ENCODE peak calls at places on chromosomes 13 and 19, in ten cellular contexts. One of them, this sample, is unnamed.
A peak's percentile ranks its signal among the peaks of the same experiment; 100 is the strongest.

GRCh38 chr19:35722897-35723296 is 5.1 kb downstream of the KMT2B start:
- DNase-seq in HCT116: no peak
- DNase-seq in cardiac muscle cell: no peak
- DNase-seq in endodermal cell: no peak
- DNase-seq in CD8-positive, alpha-beta T cell: no peak
- DNase-seq in heart right ventricle: no peak
- DNase-seq in cerebellum: no peak
- DNase-seq in glutamatergic neuron: no peak
- DNase-seq in activated naive CD8-positive, alpha-beta T cell treated with anti-CD3 and anti-CD28 coated beads for 36 hours: no peak
- DNase-seq in endothelial cell: no peak
- DNase-seq in this sample: no peak

GRCh38 chr19:42143341-42144234 is 11.3 kb upstream of the POU2F2 start:
- DNase-seq in glutamatergic neuron: no peak
- DNase-seq in heart right ventricle: no peak
- DNase-seq in CD8-positive, alpha-beta T cell: no peak
- DNase-seq in activated naive CD8-positive, alpha-beta T cell treated with anti-CD3 and anti-CD28 coated beads for 36 hours: no peak
- DNase-seq in cerebellum: no peak
- DNase-seq in endothelial cell: peak; percentile 80
- DNase-seq in cardiac muscle cell: peak; percentile 85
- DNase-seq in HCT116: no peak
- DNase-seq in endodermal cell: peak; percentile 92
- DNase-seq in this sample: no peak

GRCh38 chr13:49643003-49643651 is 14.8 kb downstream of the ARL11 start:
- DNase-seq in endothelial cell: no peak
- DNase-seq in cardiac muscle cell: no peak
- DNase-seq in heart right ventricle: no peak
- DNase-seq in glutamatergic neuron: no peak
- DNase-seq in HCT116: no peak
- DNase-seq in endodermal cell: no peak
- DNase-seq in CD8-positive, alpha-beta T cell: no peak
- DNase-seq in cerebellum: no peak
- DNase-seq in activated naive CD8-positive, alpha-beta T cell treated with anti-CD3 and anti-CD28 coated beads for 36 hours: no peak
- DNase-seq in this sample: no peak

GRCh38 chr19:1538978-1539377 is 15.1 kb downstream of the PLK5 start:
- DNase-seq in endothelial cell: no peak
- DNase-seq in glutamatergic neuron: no peak
- DNase-seq in cerebellum: no peak
- DNase-seq in cardiac muscle cell: no peak
- DNase-seq in HCT116: no peak
- DNase-seq in CD8-positive, alpha-beta T cell: no peak
- DNase-seq in heart right ventricle: no peak
- DNase-seq in activated naive CD8-positive, alpha-beta T cell treated with anti-CD3 and anti-CD28 coated beads for 36 hours: no peak
- DNase-seq in endodermal cell: no peak
- DNase-seq in this sample: no peak

GRCh38 chr19:52214241-52214640 is 24.4 kb downstream of the PPP2R1A start:
- DNase-seq in heart right ventricle: no peak
- DNase-seq in CD8-positive, alpha-beta T cell: no peak
- DNase-seq in glutamatergic neuron: no peak
- DNase-seq in activated naive CD8-positive, alpha-beta T cell treated with anti-CD3 and anti-CD28 coated beads for 36 hours: no peak
- DNase-seq in cardiac muscle cell: no peak
- DNase-seq in endodermal cell: no peak
- DNase-seq in cerebellum: no peak
- DNase-seq in endothelial cell: no peak
- DNase-seq in HCT116: no peak
- DNase-seq in this sample: no peak

GRCh38 chr19:41860419-41861097 is 503 bp downstream of the RPS19 start:
- DNase-seq in glutamatergic neuron: no peak
- DNase-seq in heart right ventricle: no peak
- DNase-seq in HCT116: no peak
- DNase-seq in activated naive CD8-positive, alpha-beta T cell treated with anti-CD3 and anti-CD28 coated beads for 36 hours: no peak
- DNase-seq in endothelial cell: no peak
- DNase-seq in endodermal cell: peak; percentile 53
- DNase-seq in cardiac muscle cell: no peak
- DNase-seq in CD8-positive, alpha-beta T cell: peak; percentile 43
- DNase-seq in cerebellum: no peak
- DNase-seq in this sample: no peak

GRCh38 chr19:46466536-46467199 is 4.7 kb downstream of the PNMA8A start:
- DNase-seq in cerebellum: no peak
- DNase-seq in activated naive CD8-positive, alpha-beta T cell treated with anti-CD3 and anti-CD28 coated beads for 36 hours: no peak
- DNase-seq in HCT116: no peak
- DNase-seq in heart right ventricle: no peak
- DNase-seq in CD8-positive, alpha-beta T cell: no peak
- DNase-seq in endodermal cell: no peak
- DNase-seq in endothelial cell: no peak
- DNase-seq in cardiac muscle cell: no peak
- DNase-seq in glutamatergic neuron: no peak
- DNase-seq in this sample: no peak

GRCh38 chr19:3576696-3577443 is 4.1 kb downstream of the HMG20B start:
- DNase-seq in HCT116: no peak
- DNase-seq in activated naive CD8-positive, alpha-beta T cell treated with anti-CD3 and anti-CD28 coated beads for 36 hours: no peak
- DNase-seq in CD8-positive, alpha-beta T cell: no peak
- DNase-seq in glutamatergic neuron: peak; percentile 81
- DNase-seq in endodermal cell: peak; percentile 95
- DNase-seq in endothelial cell: peak; percentile 42
- DNase-seq in cardiac muscle cell: peak; percentile 75
- DNase-seq in cerebellum: peak; percentile 50
- DNase-seq in heart right ventricle: peak; percentile 40
- DNase-seq in this sample: no peak

GRCh38 chr19:42120276-42121010 is 11.8 kb downstream of the POU2F2 start:
- DNase-seq in endothelial cell: no peak
- DNase-seq in glutamatergic neuron: no peak
- DNase-seq in CD8-positive, alpha-beta T cell: no peak
- DNase-seq in activated naive CD8-positive, alpha-beta T cell treated with anti-CD3 and anti-CD28 coated beads for 36 hours: no peak
- DNase-seq in heart right ventricle: no peak
- DNase-seq in HCT116: no peak
- DNase-seq in cerebellum: no peak
- DNase-seq in cardiac muscle cell: no peak
- DNase-seq in endodermal cell: no peak
- DNase-seq in this sample: no peak

GRCh38 chr19:45245334-45245787 is at the start of gene EXOC3L2:
- DNase-seq in activated naive CD8-positive, alpha-beta T cell treated with anti-CD3 and anti-CD28 coated beads for 36 hours: no peak
- DNase-seq in cardiac muscle cell: no peak
- DNase-seq in heart right ventricle: peak; percentile 70
- DNase-seq in CD8-positive, alpha-beta T cell: no peak
- DNase-seq in glutamatergic neuron: no peak
- DNase-seq in endothelial cell: no peak
- DNase-seq in HCT116: no peak
- DNase-seq in cerebellum: no peak
- DNase-seq in endodermal cell: no peak
- DNase-seq in this sample: no peak

GRCh38 chr13:36131215-36131930 is at the start of gene DCLK1:
- DNase-seq in heart right ventricle: peak; percentile 54
- DNase-seq in glutamatergic neuron: peak; percentile 84
- DNase-seq in HCT116: no peak
- DNase-seq in activated naive CD8-positive, alpha-beta T cell treated with anti-CD3 and anti-CD28 coated beads for 36 hours: no peak
- DNase-seq in endodermal cell: peak; percentile 89
- DNase-seq in CD8-positive, alpha-beta T cell: no peak
- DNase-seq in cardiac muscle cell: peak; percentile 63
- DNase-seq in cerebellum: no peak
- DNase-seq in endothelial cell: peak; percentile 45
- DNase-seq in this sample: no peak

GRCh38 chr13:26584713-26585112 is 27.2 kb downstream of the WASF3 start:
- DNase-seq in HCT116: no peak
- DNase-seq in endothelial cell: no peak
- DNase-seq in activated naive CD8-positive, alpha-beta T cell treated with anti-CD3 and anti-CD28 coated beads for 36 hours: no peak
- DNase-seq in glutamatergic neuron: no peak
- DNase-seq in heart right ventricle: no peak
- DNase-seq in cerebellum: no peak
- DNase-seq in CD8-positive, alpha-beta T cell: no peak
- DNase-seq in cardiac muscle cell: no peak
- DNase-seq in endodermal cell: no peak
- DNase-seq in this sample: peak; percentile 55

GRCh38 chr19:8567522-8568172 is 9.6 kb downstream of the MYO1F start:
- DNase-seq in HCT116: no peak
- DNase-seq in heart right ventricle: peak; percentile 27
- DNase-seq in activated naive CD8-positive, alpha-beta T cell treated with anti-CD3 and anti-CD28 coated beads for 36 hours: no peak
- DNase-seq in CD8-positive, alpha-beta T cell: no peak
- DNase-seq in endothelial cell: no peak
- DNase-seq in cardiac muscle cell: no peak
- DNase-seq in glutamatergic neuron: no peak
- DNase-seq in endodermal cell: no peak
- DNase-seq in cerebellum: no peak
- DNase-seq in this sample: no peak

GRCh38 chr13:28792992-28793391 is 27.1 kb upstream of the MTUS2 start:
- DNase-seq in heart right ventricle: no peak
- DNase-seq in HCT116: no peak
- DNase-seq in endodermal cell: no peak
- DNase-seq in cardiac muscle cell: no peak
- DNase-seq in endothelial cell: no peak
- DNase-seq in CD8-positive, alpha-beta T cell: no peak
- DNase-seq in glutamatergic neuron: no peak
- DNase-seq in activated naive CD8-positive, alpha-beta T cell treated with anti-CD3 and anti-CD28 coated beads for 36 hours: no peak
- DNase-seq in cerebellum: no peak
- DNase-seq in this sample: peak; percentile 77

GRCh38 chr13:44146162-44146561 is 227.5 kb upstream of the SERP2 start:
- DNase-seq in activated naive CD8-positive, alpha-beta T cell treated with anti-CD3 and anti-CD28 coated beads for 36 hours: no peak
- DNase-seq in CD8-positive, alpha-beta T cell: no peak
- DNase-seq in cerebellum: no peak
- DNase-seq in HCT116: no peak
- DNase-seq in heart right ventricle: no peak
- DNase-seq in glutamatergic neuron: no peak
- DNase-seq in endothelial cell: no peak
- DNase-seq in cardiac muscle cell: no peak
- DNase-seq in endodermal cell: no peak
- DNase-seq in this sample: no peak

GRCh38 chr19:55319786-55320185 is 5.4 kb downstream of the TMEM150B start:
- DNase-seq in cerebellum: peak; percentile 85
- DNase-seq in activated naive CD8-positive, alpha-beta T cell treated with anti-CD3 and anti-CD28 coated beads for 36 hours: no peak
- DNase-seq in glutamatergic neuron: peak; percentile 83
- DNase-seq in endodermal cell: peak; percentile 95
- DNase-seq in cardiac muscle cell: peak; percentile 78
- DNase-seq in heart right ventricle: peak; percentile 44
- DNase-seq in HCT116: no peak
- DNase-seq in endothelial cell: peak; percentile 74
- DNase-seq in CD8-positive, alpha-beta T cell: no peak
- DNase-seq in this sample: no peak

GRCh38 chr13:75789451-75790197 is 153.5 kb downstream of the LMO7 start:
- DNase-seq in HCT116: no peak
- DNase-seq in cerebellum: no peak
- DNase-seq in endodermal cell: no peak
- DNase-seq in glutamatergic neuron: no peak
- DNase-seq in activated naive CD8-positive, alpha-beta T cell treated with anti-CD3 and anti-CD28 coated beads for 36 hours: no peak
- DNase-seq in cardiac muscle cell: no peak
- DNase-seq in heart right ventricle: no peak
- DNase-seq in CD8-positive, alpha-beta T cell: no peak
- DNase-seq in endothelial cell: no peak
- DNase-seq in this sample: no peak

GRCh38 chr19:495440-496332 is 600 bp upstream of the MADCAM1 start:
- DNase-seq in cerebellum: peak; percentile 25
- DNase-seq in heart right ventricle: no peak
- DNase-seq in CD8-positive, alpha-beta T cell: peak; percentile 41
- DNase-seq in glutamatergic neuron: peak; percentile 79
- DNase-seq in activated naive CD8-positive, alpha-beta T cell treated with anti-CD3 and anti-CD28 coated beads for 36 hours: peak; percentile 73
- DNase-seq in endodermal cell: peak; percentile 92
- DNase-seq in endothelial cell: peak; percentile 79
- DNase-seq in HCT116: no peak
- DNase-seq in cardiac muscle cell: no peak
- DNase-seq in this sample: no peak

GRCh38 chr19:4322942-4323665 is 15.5 kb downstream of the STAP2 start:
- DNase-seq in endodermal cell: no peak
- DNase-seq in cardiac muscle cell: peak; percentile 13
- DNase-seq in endothelial cell: no peak
- DNase-seq in glutamatergic neuron: no peak
- DNase-seq in activated naive CD8-positive, alpha-beta T cell treated with anti-CD3 and anti-CD28 coated beads for 36 hours: no peak
- DNase-seq in heart right ventricle: no peak
- DNase-seq in cerebellum: no peak
- DNase-seq in HCT116: no peak
- DNase-seq in CD8-positive, alpha-beta T cell: no peak
- DNase-seq in this sample: no peak

GRCh38 chr13:67299731-67300130 is 69.6 kb upstream of the PCDH9 start:
- DNase-seq in glutamatergic neuron: no peak
- DNase-seq in cardiac muscle cell: no peak
- DNase-seq in endothelial cell: no peak
- DNase-seq in cerebellum: no peak
- DNase-seq in CD8-positive, alpha-beta T cell: no peak
- DNase-seq in endodermal cell: no peak
- DNase-seq in HCT116: no peak
- DNase-seq in heart right ventricle: no peak
- DNase-seq in activated naive CD8-positive, alpha-beta T cell treated with anti-CD3 and anti-CD28 coated beads for 36 hours: no peak
- DNase-seq in this sample: no peak

GRCh38 chr19:33394723-33395560 is 21.4 kb downstream of the CEBPG start:
- DNase-seq in CD8-positive, alpha-beta T cell: no peak
- DNase-seq in HCT116: no peak
- DNase-seq in endodermal cell: no peak
- DNase-seq in endothelial cell: no peak
- DNase-seq in heart right ventricle: no peak
- DNase-seq in activated naive CD8-positive, alpha-beta T cell treated with anti-CD3 and anti-CD28 coated beads for 36 hours: no peak
- DNase-seq in cerebellum: no peak
- DNase-seq in glutamatergic neuron: no peak
- DNase-seq in cardiac muscle cell: no peak
- DNase-seq in this sample: no peak

GRCh38 chr19:2266183-2266993 is 10.2 kb upstream of the JSRP1 start:
- DNase-seq in endothelial cell: no peak
- DNase-seq in glutamatergic neuron: no peak
- DNase-seq in endodermal cell: no peak
- DNase-seq in heart right ventricle: peak; percentile 88
- DNase-seq in HCT116: no peak
- DNase-seq in cerebellum: peak; percentile 84
- DNase-seq in CD8-positive, alpha-beta T cell: no peak
- DNase-seq in activated naive CD8-positive, alpha-beta T cell treated with anti-CD3 and anti-CD28 coated beads for 36 hours: peak; percentile 57
- DNase-seq in cardiac muscle cell: no peak
- DNase-seq in this sample: no peak

GRCh38 chr13:93967286-93967685 is 512.2 kb downstream of the DCT start:
- DNase-seq in CD8-positive, alpha-beta T cell: no peak
- DNase-seq in activated naive CD8-positive, alpha-beta T cell treated with anti-CD3 and anti-CD28 coated beads for 36 hours: no peak
- DNase-seq in cardiac muscle cell: no peak
- DNase-seq in endothelial cell: no peak
- DNase-seq in cerebellum: no peak
- DNase-seq in endodermal cell: no peak
- DNase-seq in HCT116: no peak
- DNase-seq in glutamatergic neuron: no peak
- DNase-seq in heart right ventricle: no peak
- DNase-seq in this sample: no peak

GRCh38 chr19:50796128-50796633 is 6.0 kb downstream of the ACP4 start:
- DNase-seq in cerebellum: no peak
- DNase-seq in cardiac muscle cell: no peak
- DNase-seq in activated naive CD8-positive, alpha-beta T cell treated with anti-CD3 and anti-CD28 coated beads for 36 hours: no peak
- DNase-seq in glutamatergic neuron: no peak
- DNase-seq in endodermal cell: peak; percentile 70
- DNase-seq in heart right ventricle: no peak
- DNase-seq in CD8-positive, alpha-beta T cell: no peak
- DNase-seq in endothelial cell: no peak
- DNase-seq in HCT116: no peak
- DNase-seq in this sample: no peak

GRCh38 chr13:45206340-45206739 is 5.5 kb upstream of the KCTD4 start:
- DNase-seq in endothelial cell: no peak
- DNase-seq in glutamatergic neuron: no peak
- DNase-seq in cardiac muscle cell: no peak
- DNase-seq in activated naive CD8-positive, alpha-beta T cell treated with anti-CD3 and anti-CD28 coated beads for 36 hours: peak; percentile 14
- DNase-seq in HCT116: peak; percentile 69
- DNase-seq in heart right ventricle: no peak
- DNase-seq in endodermal cell: no peak
- DNase-seq in CD8-positive, alpha-beta T cell: no peak
- DNase-seq in cerebellum: peak; percentile 7
- DNase-seq in this sample: peak; percentile 77

GRCh38 chr13:25276748-25277147 is 10.5 kb downstream of the MTMR6 start:
- DNase-seq in cardiac muscle cell: no peak
- DNase-seq in glutamatergic neuron: no peak
- DNase-seq in activated naive CD8-positive, alpha-beta T cell treated with anti-CD3 and anti-CD28 coated beads for 36 hours: no peak
- DNase-seq in CD8-positive, alpha-beta T cell: no peak
- DNase-seq in HCT116: no peak
- DNase-seq in endothelial cell: no peak
- DNase-seq in endodermal cell: no peak
- DNase-seq in cerebellum: no peak
- DNase-seq in heart right ventricle: no peak
- DNase-seq in this sample: no peak

GRCh38 chr13:23463631-23464030 is 30.1 kb upstream of the SACS start:
- DNase-seq in cardiac muscle cell: no peak
- DNase-seq in glutamatergic neuron: no peak
- DNase-seq in cerebellum: no peak
- DNase-seq in endodermal cell: no peak
- DNase-seq in heart right ventricle: no peak
- DNase-seq in HCT116: no peak
- DNase-seq in endothelial cell: no peak
- DNase-seq in CD8-positive, alpha-beta T cell: no peak
- DNase-seq in activated naive CD8-positive, alpha-beta T cell treated with anti-CD3 and anti-CD28 coated beads for 36 hours: no peak
- DNase-seq in this sample: no peak

GRCh38 chr13:96581741-96582140 is 412.5 kb downstream of the OXGR1 start:
- DNase-seq in HCT116: no peak
- DNase-seq in cerebellum: no peak
- DNase-seq in endodermal cell: no peak
- DNase-seq in glutamatergic neuron: no peak
- DNase-seq in CD8-positive, alpha-beta T cell: no peak
- DNase-seq in activated naive CD8-positive, alpha-beta T cell treated with anti-CD3 and anti-CD28 coated beads for 36 hours: no peak
- DNase-seq in heart right ventricle: no peak
- DNase-seq in cardiac muscle cell: no peak
- DNase-seq in endothelial cell: no peak
- DNase-seq in this sample: no peak